ENCODE peak calls at places on chromosomes 12 and 14, in ten cellular contexts. K is uterus; W is stimulated activated CD4-positive, alpha-beta T cell treated with anti-CD3 and anti-CD28 coated beads, TNF-alpha, amount 100 ng/mL, for 48 hours; B is T-helper 9 cell; Y is dermis blood vessel endothelial cell; F is NCI-H146; T is T47D; V is effector CD4-positive, alpha-beta T cell; M is stimulated activated CD8-positive, alpha-beta memory T cell treated with anti-CD3 and anti-CD28 coated beads, Interleukin-2, amount 100 ng/mL, for 48 hours; H is substantia nigra. R is an unnamed sample.

GRCh38 chr12:48053883-48054282 is 49.6 kb upstream of the COL2A1 start:
- DNase-seq in K (no peak), W (no peak), B (no peak), Y (no peak), F (no peak), T (no peak), V (no peak), M (no peak), H (no peak), R (no peak)

GRCh38 chr14:32932302-32932920 is 6.3 kb upstream of the NPAS3 start:
- DNase-seq in K (no peak), W (no peak), B (no peak), Y (no peak), F (no peak), T (no peak), V (no peak), M (no peak), H (no peak), R (no peak)

GRCh38 chr12:105013892-105014291 is 27.8 kb downstream of the NOPCHAP1 start:
- DNase-seq in K (no peak), W (no peak), B (no peak), Y (no peak), F (no peak), T (no peak), V (no peak), M (no peak), H (no peak), R (no peak)

GRCh38 chr12:51897181-51897580 is 9.3 kb downstream of the ANKRD33 start:
- DNase-seq in K (no peak), W (no peak), B (no peak), Y (peak; percentile 96), F (no peak), T (no peak), V (no peak), M (no peak), H (no peak), R (no peak)

GRCh38 chr12:71166869-71167268 is 9.1 kb upstream of the TSPAN8 start:
- DNase-seq in K (no peak), W (no peak), B (no peak), Y (no peak), F (no peak), T (no peak), V (no peak), M (no peak), H (no peak), R (no peak)

GRCh38 chr12:131013118-131013517 is 59.4 kb downstream of the ADGRD1 start:
- DNase-seq in K (no peak), W (no peak), B (no peak), Y (no peak), F (no peak), T (no peak), V (no peak), M (no peak), H (no peak), R (no peak)

GRCh38 chr14:45990252-45990651 is 661.3 kb downstream of the RPL10L start:
- DNase-seq in K (no peak), W (no peak), B (no peak), Y (no peak), F (no peak), T (no peak), V (no peak), M (no peak), H (no peak), R (no peak)

GRCh38 chr12:94730846-94731245 is 80.5 kb upstream of the TMCC3 start:
- DNase-seq in K (no peak), W (no peak), B (no peak), Y (no peak), F (no peak), T (no peak), V (no peak), M (no peak), H (no peak), R (no peak)

GRCh38 chr12:31117203-31118011 is 43.7 kb downstream of the DDX11 start:
- DNase-seq in K (peak; percentile 53), W (peak; percentile 27), B (peak; percentile 51), Y (peak; percentile 39), F (peak; percentile 77), T (peak; percentile 57), V (peak; percentile 43), M (peak; percentile 43), H (no peak), R (no peak)

R was measured in lung.